ENCODE peak calls at places on chromosomes 11 and 22, in four cellular contexts. V is GM03348; F is thoracic aorta; G is stimulated activated CD4-positive, alpha-beta T cell treated with anti-CD3 and anti-CD28 coated beads, TNF-alpha, amount 100 ng/mL, for 1 hour. I is an unnamed sample.

GRCh38 chr11:113465786-113466185 is 9.4 kb downstream of the DRD2 start:
- DNase-seq in F (no peak), V (no peak), G (no peak), I (no peak)

GRCh38 chr22:45319319-45319675 is 9.6 kb downstream of the FAM118A start:
- DNase-seq in G (no peak), V (peak), F (no peak), I (no peak)

GRCh38 chr11:112928136-112928535 is 33.1 kb upstream of the NCAM1 start:
- DNase-seq in V (no peak), F (no peak), G (no peak), I (peak)

GRCh38 chr11:128465531-128465930 is 121.8 kb downstream of the ETS1 start:
- DNase-seq in F (no peak), V (no peak), G (no peak), I (no peak)

GRCh38 chr11:14029415-14029814 is 66.9 kb downstream of the SPON1 start:
- DNase-seq in F (no peak), V (no peak), G (no peak), I (no peak)

GRCh38 chr22:49011769-49012598 is 815.7 kb downstream of the BRD1 start:
- DNase-seq in F (no peak), G (no peak), V (peak), I (no peak)

GRCh38 chr11:112507281-112507680 is 246.6 kb upstream of the PLET1 start:
- DNase-seq in F (no peak), G (no peak), V (no peak), I (no peak)

GRCh38 chr11:110763249-110764011 is 51.2 kb upstream of the ARHGAP20 start:
- DNase-seq in G (no peak), F (no peak), V (peak), I (no peak)

GRCh38 chr11:92837595-92837994 is 131.9 kb upstream of the MTNR1B start:
- DNase-seq in G (no peak), V (no peak), F (no peak), I (no peak)

GRCh38 chr11:57427692-57428082 is 766 bp upstream of the SLC43A3 start:
- DNase-seq in G (no peak), V (peak), F (no peak), I (no peak)

GRCh38 chr22:38843201-38843715 is 570 bp downstream of the NPTXR start:
- DNase-seq in V (peak), G (peak), F (no peak), I (no peak)

GRCh38 chr22:48899523-48900326 is 927.9 kb downstream of the BRD1 start:
- DNase-seq in F (no peak), V (no peak), G (no peak), I (no peak)

I was measured in kidney epithelial cell.